ENCODE peak calls at places on chromosome 15, in eight cellular contexts. V is heart left ventricle; Z is A549; U is gastrocnemius medialis; G is uterus; W is Panc1; K is aorta; J is CD8-positive, alpha-beta T cell. I is an unnamed sample.

GRCh38 chr15:69131362-69132215 is 28.8 kb upstream of the GLCE start:
- DNase-seq in V (peak; percentile 36), Z (no peak), U (no peak), G (no peak), W (no peak), K (peak; percentile 59), J (no peak), I (no peak)

GRCh38 chr15:90201150-90201943 is at the start of gene SEMA4B:
- DNase-seq in V (peak; percentile 85), Z (peak; percentile 92), U (peak; percentile 23), G (peak; percentile 66), W (no peak), K (peak; percentile 88), J (peak; percentile 62), I (peak; percentile 69)

GRCh38 chr15:81155375-81156218 is 21.5 kb downstream of the CFAP161 start:
- DNase-seq in V (no peak), Z (peak; percentile 21), U (peak; percentile 41), G (peak; percentile 75), W (peak; percentile 25), K (no peak), J (no peak), I (no peak)

GRCh38 chr15:68423359-68424028 is 8.5 kb downstream of the ITGA11 start:
- DNase-seq in V (no peak), Z (no peak), U (no peak), G (peak; percentile 13), W (no peak), K (no peak), J (no peak), I (no peak)

GRCh38 chr15:101207867-101208288 is 44.0 kb downstream of the CHSY1 start:
- DNase-seq in V (no peak), Z (no peak), U (no peak), G (no peak), W (no peak), K (no peak), J (no peak), I (no peak)

GRCh38 chr15:63156086-63156707 is 1.1 kb downstream of the RPS27L start:
- DNase-seq in V (no peak), Z (no peak), U (no peak), G (no peak), W (no peak), K (no peak), J (no peak), I (no peak)

GRCh38 chr15:94416829-94417228 is 185.5 kb downstream of the MCTP2 start:
- DNase-seq in V (no peak), Z (no peak), U (no peak), G (no peak), W (no peak), K (no peak), J (no peak), I (no peak)

GRCh38 chr15:58525926-58526538 is 94.2 kb downstream of the LIPC start:
- DNase-seq in V (no peak), Z (no peak), U (no peak), G (no peak), W (no peak), K (no peak), J (no peak), I (no peak)

GRCh38 chr15:45022871-45023658 is at the start of gene SORD:
- DNase-seq in V (peak; percentile 96), Z (peak; percentile 75), U (peak; percentile 76), G (peak; percentile 91), W (no peak), K (peak; percentile 96), J (peak; percentile 81), I (peak; percentile 92)

GRCh38 chr15:49423021-49423420 is at the start of gene FGF7:
- DNase-seq in V (no peak), Z (no peak), U (no peak), G (peak; percentile 26), W (no peak), K (no peak), J (no peak), I (no peak)

GRCh38 chr15:98873441-98874218 is 134.0 kb downstream of the PGPEP1L start:
- DNase-seq in V (no peak), Z (peak; percentile 97), U (no peak), G (no peak), W (no peak), K (no peak), J (no peak), I (no peak)

GRCh38 chr15:101501703-101502373 is 12.3 kb upstream of the PCSK6 start:
- DNase-seq in V (peak; percentile 61), Z (peak; percentile 87), U (no peak), G (no peak), W (no peak), K (peak; percentile 52), J (peak; percentile 5), I (peak; percentile 29)

GRCh38 chr15:64738231-64739095 is 36.9 kb downstream of the RBPMS2 start:
- DNase-seq in V (no peak), Z (no peak), U (no peak), G (no peak), W (no peak), K (no peak), J (no peak), I (no peak)

GRCh38 chr15:30675126-30675525 is 49.2 kb downstream of the ARHGAP11B start:
- DNase-seq in V (no peak), Z (no peak), U (no peak), G (no peak), W (no peak), K (no peak), J (no peak), I (no peak)

GRCh38 chr15:88233921-88234320 is 22.6 kb downstream of the NTRK3 start:
- DNase-seq in V (no peak), Z (no peak), U (no peak), G (no peak), W (no peak), K (peak; percentile 9), J (no peak), I (no peak)

GRCh38 chr15:37034835-37035234 is 65.5 kb downstream of the MEIS2 start:
- DNase-seq in V (no peak), Z (no peak), U (no peak), G (no peak), W (no peak), K (no peak), J (no peak), I (no peak)

GRCh38 chr15:31471731-31472430 is 145.2 kb downstream of the KLF13 start:
- DNase-seq in V (no peak), Z (no peak), U (no peak), G (no peak), W (no peak), K (no peak), J (no peak), I (no peak)

GRCh38 chr15:53457479-53457878 is 302.0 kb downstream of the WDR72 start:
- DNase-seq in V (no peak), Z (no peak), U (no peak), G (no peak), W (no peak), K (no peak), J (no peak), I (no peak)

GRCh38 chr15:75174102-75174501 is 27.6 kb upstream of the C15orf39 start:
- DNase-seq in V (no peak), Z (no peak), U (no peak), G (no peak), W (no peak), K (no peak), J (no peak), I (no peak)
- H3K4me1 ChIP-seq in V (peaks cover 14% of the 10 kb centered on the region), Z (peaks cover 34% of the 10 kb centered on the region), U (peaks cover 5% of the 10 kb centered on the region), G (peaks cover 15% of the 10 kb centered on the region), W (peaks cover 8% of the 10 kb centered on the region), K (peaks cover 2% of the 10 kb centered on the region), J (peaks cover 5% of the 10 kb centered on the region), I (no peaks in the 10 kb centered on the region)

DNA sequence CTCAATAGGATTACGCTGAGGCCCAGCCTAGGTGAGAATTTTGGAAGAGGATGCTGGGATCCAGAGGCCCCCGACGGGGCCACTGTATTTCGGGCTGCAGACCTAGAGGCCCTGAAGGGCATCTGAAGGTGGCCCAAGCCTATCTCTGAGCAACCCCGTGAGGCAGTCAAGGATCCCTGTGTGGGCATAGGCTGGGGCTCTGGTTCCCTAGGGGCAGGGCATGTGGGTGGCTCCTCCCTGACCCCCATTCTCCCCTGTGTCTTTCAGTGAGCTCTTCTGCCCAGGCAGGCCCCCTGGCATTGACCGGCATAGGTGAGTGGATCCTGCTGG is 216.0 kb downstream of the SNRPN start:
- DNase-seq in V (no peak), Z (no peak), U (no peak), G (no peak), W (no peak), K (peak; percentile 26), J (no peak), I (no peak)
- H3K9me3 ChIP-seq in V (peaks cover 41% of the 10 kb centered on the region), Z (no peaks in the 10 kb centered on the region), U (no peaks in the 10 kb centered on the region), G (peaks cover 14% of the 10 kb centered on the region), W (no peaks in the 10 kb centered on the region), K (peaks cover 6% of the 10 kb centered on the region), J (no peaks in the 10 kb centered on the region), I (peaks cover 54% of the 10 kb centered on the region)

GRCh38 chr15:73908030-73908821 is 18.0 kb upstream of the LOXL1 start:
- DNase-seq in V (peak; percentile 88), Z (peak; percentile 54), U (peak; percentile 60), G (peak; percentile 76), W (no peak), K (peak; percentile 87), J (peak; percentile 58), I (peak; percentile 76)

GRCh38 chr15:73908822-73909122 is 17.5 kb upstream of the LOXL1 start:
- DNase-seq in V (no peak), Z (no peak), U (no peak), G (no peak), W (no peak), K (no peak), J (no peak), I (no peak)

GRCh38 chr15:73905224-73905827 is 20.9 kb upstream of the LOXL1 start:
- DNase-seq in V (no peak), Z (no peak), U (no peak), G (no peak), W (no peak), K (no peak), J (no peak), I (no peak)

GRCh38 chr15:73906346-73907017 is 19.8 kb upstream of the LOXL1 start:
- DNase-seq in V (no peak), Z (no peak), U (no peak), G (no peak), W (no peak), K (no peak), J (no peak), I (no peak)

GRCh38 chr15:73907018-73907394 is 19.3 kb upstream of the LOXL1 start:
- DNase-seq in V (no peak), Z (no peak), U (no peak), G (no peak), W (no peak), K (no peak), J (no peak), I (no peak)
- H3K4me1 ChIP-seq in V (no peaks in the 10 kb centered on the region), Z (no peaks in the 10 kb centered on the region), U (no peaks in the 10 kb centered on the region), G (no peaks in the 10 kb centered on the region), W (no peaks in the 10 kb centered on the region), K (no peaks in the 10 kb centered on the region), J (no peaks in the 10 kb centered on the region), I (no peaks in the 10 kb centered on the region)

DNA sequence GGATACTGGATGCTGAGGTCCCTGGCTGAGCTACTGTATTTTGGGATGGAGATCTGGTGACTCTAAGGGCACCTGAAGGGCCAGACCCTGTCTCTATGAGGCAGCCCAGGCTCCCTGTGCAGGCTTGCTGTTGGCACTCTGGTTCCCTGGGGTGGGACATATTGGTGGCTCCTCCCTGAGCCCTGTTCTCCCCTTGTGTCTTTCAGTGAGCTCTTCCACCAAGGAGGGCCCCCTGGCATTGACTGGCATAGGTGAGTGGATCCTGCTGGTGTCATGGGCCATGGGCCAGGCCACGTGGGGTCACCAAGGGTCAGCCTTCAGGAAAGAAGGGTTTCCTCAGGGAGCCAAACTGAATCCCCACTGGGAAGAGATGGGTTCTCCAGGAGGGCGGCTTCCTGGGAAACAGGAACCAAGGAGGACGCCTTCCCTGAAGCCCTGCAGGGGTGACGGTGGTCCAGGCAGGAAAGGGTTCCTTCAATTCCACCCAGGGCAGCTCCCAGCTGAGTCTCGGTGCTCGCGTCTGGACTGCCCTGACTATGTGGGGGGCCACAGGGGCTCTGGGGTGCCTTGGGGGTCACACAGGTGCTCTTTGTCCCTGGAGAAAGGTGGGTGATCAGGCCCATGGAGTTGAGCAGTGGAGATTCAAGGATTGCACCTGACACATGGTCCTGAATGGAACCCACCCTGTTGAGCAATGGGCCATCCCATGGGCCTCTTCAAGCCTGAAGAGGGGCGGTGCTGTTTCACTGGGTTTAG is 220.4 kb downstream of the SNRPN start:
- DNase-seq in V (no peak), Z (no peak), U (no peak), G (peak; percentile 4), W (no peak), K (peak; percentile 26), J (no peak), I (peak; percentile 24)
- H3K9me3 ChIP-seq in V (peaks cover 38% of the 10 kb centered on the region), Z (no peaks in the 10 kb centered on the region), U (no peaks in the 10 kb centered on the region), G (peaks cover 14% of the 10 kb centered on the region), W (no peaks in the 10 kb centered on the region), K (peaks cover 8% of the 10 kb centered on the region), J (no peaks in the 10 kb centered on the region), I (peaks cover 87% of the 10 kb centered on the region)

I was measured in lung.